ENCODE peak calls at places on chromosomes 1 and 21, in four cellular contexts. T, R, L and Y are unnamed samples.

GRCh38 chr1:181122227-181122626 is 33.7 kb downstream of the IER5 start:
- DNase-seq in T (no peak), R (no peak), L (no peak), Y (no peak)

GRCh38 chr21:38660333-38661295 is 145.1 kb upstream of the ETS2 start:
- DNase-seq in T (no peak), R (peak), L (no peak), Y (peak)

GRCh38 chr21:44712203-44713028 is 1.0 kb upstream of the TSPEAR start:
- DNase-seq in T (no peak), R (no peak), L (no peak), Y (no peak)

GRCh38 chr1:65630855-65631254 is 161.8 kb upstream of the PDE4B start:
- DNase-seq in T (no peak), R (no peak), L (no peak), Y (no peak)

GRCh38 chr1:116850436-116850835 is 59.3 kb upstream of the PTGFRN start:
- DNase-seq in T (no peak), R (no peak), L (no peak), Y (no peak)

GRCh38 chr1:98086796-98087195 is 166.0 kb upstream of the DPYD start:
- DNase-seq in T (no peak), R (no peak), L (no peak), Y (no peak)

GRCh38 chr1:225449261-225449660 is 21.4 kb upstream of the LBR start:
- DNase-seq in T (no peak), R (no peak), L (no peak), Y (no peak)

GRCh38 chr21:46001821-46002681 is 20.5 kb downstream of the COL6A1 start:
- DNase-seq in T (peak), R (peak), L (no peak), Y (no peak)

GRCh38 chr1:226109829-226110248 is 47.3 kb downstream of the H3-3A start:
- DNase-seq in T (peak), R (peak), L (peak), Y (peak)

GRCh38 chr1:159795534-159795933 is 6.6 kb upstream of the FCRL6 start:
- DNase-seq in T (no peak), R (no peak), L (no peak), Y (no peak)

GRCh38 chr1:3471356-3472087 is 17.1 kb downstream of the ARHGEF16 start:
- DNase-seq in T (peak), R (peak), L (no peak), Y (no peak)

GRCh38 chr1:100734716-100735115 is 15.2 kb downstream of the VCAM1 start:
- DNase-seq in T (no peak), R (no peak), L (no peak), Y (no peak)

GRCh38 chr1:246699095-246699735 is 25.0 kb upstream of the SCCPDH start:
- DNase-seq in T (peak), R (peak), L (peak), Y (peak)
- TF ChIP-seq POLR2A in T (no peak), R (no peak), L (no peak), Y (no peak)

GRCh38 chr1:24724345-24725208 is 20.7 kb upstream of the CLIC4 start:
- DNase-seq in T (no peak), R (peak), L (no peak), Y (no peak)
- TF ChIP-seq POLR2A in T (no peak), R (no peak), L (no peak), Y (no peak)

GRCh38 chr1:211613108-211613947 is 34.4 kb upstream of the SLC30A1 start:
- DNase-seq in T (peak), R (peak), L (no peak), Y (peak)
- TF ChIP-seq POLR2A in T (no peak), R (no peak), L (no peak), Y (peak)

GRCh38 chr1:44592208-44593145 is 81.8 kb downstream of the TMEM53 start:
- DNase-seq in T (peak), R (no peak), L (no peak), Y (no peak)
- TF ChIP-seq POLR2A in T (no peak), R (no peak), L (no peak), Y (no peak)

GRCh38 chr1:110150330-110151174 is at the start of gene SLC6A17:
- DNase-seq in T (peak), R (peak), L (no peak), Y (no peak)
- TF ChIP-seq POLR2A in T (no peak), R (no peak), L (no peak), Y (no peak)

GRCh38 chr1:20633190-20634064 is at the start of gene PINK1:
- DNase-seq in T (peak), R (peak), L (peak), Y (peak)
- TF ChIP-seq POLR2A in T (peak), R (peak), L (no peak), Y (peak)

GRCh38 chr1:172238969-172239368 is 181.5 kb upstream of the C1orf105 start:
- DNase-seq in T (no peak), R (no peak), L (no peak), Y (no peak)
- TF ChIP-seq POLR2A in T (no peak), R (no peak), L (no peak), Y (no peak)